ENCODE peak calls at places on chromosomes 11 and 22, in four cellular contexts. S, W, E and I are unnamed samples.
A peak's percentile ranks its signal among the peaks of the same experiment; 100 is the strongest.

GRCh38 chr22:17823964-17824363 is 49.7 kb upstream of the BID start:
- DNase-seq in S (no peak), W (no peak), E (peak; percentile 41), I (no peak)

GRCh38 chr11:119671561-119672015 is 57.4 kb downstream of the NECTIN1 start:
- DNase-seq in S (no peak), W (no peak), E (peak; percentile 72), I (no peak)

GRCh38 chr11:119509969-119510401 is 87.0 kb upstream of the THY1 start:
- DNase-seq in S (no peak), W (peak; percentile 64), E (no peak), I (no peak)

GRCh38 chr22:37310815-37311595 is 28.7 kb downstream of the CYTH4 start:
- DNase-seq in S (no peak), W (no peak), E (peak; percentile 82), I (no peak)

GRCh38 chr11:123429851-123430735 is at the start of gene GRAMD1B:
- DNase-seq in S (peak; percentile 53), W (peak; percentile 77), E (peak; percentile 89), I (peak; percentile 83)

GRCh38 chr11:4084406-4084805 is 10.2 kb upstream of the RRM1 start:
- DNase-seq in S (no peak), W (no peak), E (no peak), I (no peak)

GRCh38 chr11:113730887-113731726 is 25.0 kb upstream of the TMPRSS5 start:
- DNase-seq in S (no peak), W (peak; percentile 80), E (no peak), I (no peak)

GRCh38 chr22:23107487-23108323 is 34.1 kb downstream of the RSPH14 start:
- DNase-seq in S (no peak), W (no peak), E (no peak), I (no peak)

GRCh38 chr22:16963189-16963945 is 44.7 kb downstream of the GAB4 start:
- DNase-seq in S (no peak), W (no peak), E (peak; percentile 55), I (no peak)

GRCh38 chr11:125228425-125228824 is 63.9 kb downstream of the PKNOX2 start:
- DNase-seq in S (no peak), W (no peak), E (no peak), I (no peak)

GRCh38 chr11:118082880-118083543 is 3.8 kb downstream of the SMIM35 start:
- DNase-seq in S (no peak), W (no peak), E (no peak), I (peak; percentile 60)

GRCh38 chr22:48104786-48105185 is 1342.3 kb downstream of the TBC1D22A start:
- DNase-seq in S (no peak), W (no peak), E (no peak), I (no peak)

GRCh38 chr11:58164990-58165389 is 23.9 kb upstream of the OR9Q2 start:
- DNase-seq in S (no peak), W (no peak), E (no peak), I (no peak)
- H3K4me3 ChIP-seq in S (no peak overlapping the region), W (no peak overlapping the region), E (no peak overlapping the region), I (no peak overlapping the region)

GRCh38 chr11:121721961-121722360 is 269.2 kb upstream of the SORL1-AS1 start:
- DNase-seq in S (no peak), W (no peak), E (no peak), I (no peak)
- H3K4me3 ChIP-seq in S (no peak overlapping the region), W (peak overlapping the region; percentile 49), E (no peak overlapping the region), I (no peak overlapping the region)

GRCh38 chr22:45125198-45125597 is 38.5 kb upstream of the NUP50 start:
- DNase-seq in S (no peak), W (peak; percentile 49), E (no peak), I (no peak)
- H3K4me3 ChIP-seq in S (no peak overlapping the region), W (no peak overlapping the region), E (no peak overlapping the region), I (no peak overlapping the region)

GRCh38 chr11:69320756-69321741 is 27.1 kb downstream of the MYEOV start:
- DNase-seq in S (peak; percentile 31), W (no peak), E (no peak), I (no peak)
- H3K4me3 ChIP-seq in S (no peak overlapping the region), W (no peak overlapping the region), E (no peak overlapping the region), I (no peak overlapping the region)